ENCODE peak calls at places on chromosomes 3 and 15, in six cellular contexts. H is activated CD4-positive, alpha-beta memory T cell treated with anti-CD3 and anti-CD28 coated beads for 36 hours; W is T-helper 1 cell; M is NCI-H2081; P is NCI-H345; Y is EL. F is an unnamed sample.

GRCh38 chr15:100833432-100834389 is 45.9 kb upstream of the ALDH1A3 start:
- DNase-seq in W (no peak), H (no peak), Y (no peak), M (peak; percentile 41), P (no peak), F (no peak)

GRCh38 chr15:31098953-31099740 is 2.4 kb downstream of the TRPM1 start:
- DNase-seq in H (no peak), W (no peak), P (peak; percentile 14), Y (peak; percentile 44), M (peak; percentile 7), F (no peak)

GRCh38 chr15:75327005-75327404 is 8.9 kb upstream of the COMMD4 start:
- DNase-seq in W (no peak), M (no peak), P (no peak), Y (no peak), H (no peak), F (no peak)

GRCh38 chr3:66456711-66457173 is 44.1 kb downstream of the LRIG1 start:
- DNase-seq in W (no peak), P (no peak), M (no peak), Y (no peak), H (no peak), F (no peak)

GRCh38 chr15:42707068-42707467 is 29.9 kb downstream of the CDAN1 start:
- DNase-seq in P (no peak), Y (no peak), M (no peak), W (no peak), H (no peak), F (no peak)

GRCh38 chr3:176120507-176120906 is 1076.8 kb downstream of the TBL1XR1 start:
- DNase-seq in M (peak; percentile 90), Y (no peak), P (no peak), W (no peak), H (no peak), F (no peak)

GRCh38 chr3:71532639-71533395 is 50.7 kb downstream of the FOXP1 start:
- DNase-seq in H (no peak), W (no peak), P (no peak), M (no peak), Y (peak; percentile 12), F (no peak)

GRCh38 chr15:89196994-89197393 is 24.4 kb downstream of the RLBP1 start:
- DNase-seq in H (peak; percentile 76), P (peak; percentile 41), Y (no peak), M (peak; percentile 56), W (no peak), F (no peak)

GRCh38 chr3:154122912-154123559 is 1.8 kb downstream of the ARHGEF26 start:
- DNase-seq in M (no peak), P (peak; percentile 32), H (no peak), W (no peak), Y (peak; percentile 8), F (peak; percentile 43)

GRCh38 chr15:62456011-62456920 is 291.2 kb upstream of the C2CD4B start:
- DNase-seq in P (no peak), Y (no peak), M (no peak), W (no peak), H (no peak), F (no peak)

GRCh38 chr15:77064539-77065308 is 6.2 kb downstream of the TSPAN3 start:
- DNase-seq in M (no peak), W (no peak), P (no peak), Y (peak; percentile 43), H (no peak), F (peak; percentile 52)

GRCh38 chr3:129413687-129414506 is 14.5 kb downstream of the EFCAB12 start:
- DNase-seq in H (no peak), W (no peak), M (no peak), P (no peak), Y (peak; percentile 85), F (peak; percentile 77)